ENCODE peak calls at places on chromosomes 5 and 9, in five cellular contexts. H, N, Z, Y and T are unnamed samples.

GRCh38 chr5:149781612-149782011 is 51.5 kb downstream of the PPARGC1B start:
- DNase-seq in H (no peak), N (no peak), Z (no peak), Y (no peak), T (no peak)

GRCh38 chr5:177445052-177446016 is 1.3 kb upstream of the PRR7 start:
- DNase-seq in H (no peak), N (no peak), Z (no peak), Y (no peak), T (no peak)

GRCh38 chr5:83957188-83957587 is 236.5 kb upstream of the HAPLN1 start:
- DNase-seq in H (no peak), N (no peak), Z (no peak), Y (no peak), T (no peak)

GRCh38 chr9:72396247-72397091 is 31.5 kb upstream of the ZFAND5 start:
- DNase-seq in H (no peak), N (no peak), Z (no peak), Y (no peak), T (no peak)

GRCh38 chr9:114370985-114371335 is 16.8 kb downstream of the AKNA start:
- DNase-seq in H (no peak), N (no peak), Z (no peak), Y (no peak), T (no peak)

GRCh38 chr9:94865599-94866456 is 139.3 kb downstream of the AOPEP start:
- DNase-seq in H (no peak), N (no peak), Z (no peak), Y (peak), T (no peak)

GRCh38 chr9:706606-707451 is 134.7 kb upstream of the DMRT1 start:
- DNase-seq in H (peak), N (peak), Z (peak), Y (peak), T (no peak)

GRCh38 chr5:53425598-53426516 is 54.6 kb upstream of the FST start:
- DNase-seq in H (no peak), N (no peak), Z (peak), Y (no peak), T (no peak)

GRCh38 chr5:163578652-163579051 is 73.2 kb downstream of the MAT2B start:
- DNase-seq in H (no peak), N (no peak), Z (no peak), Y (no peak), T (no peak)

GRCh38 chr9:101449071-101449721 is 13.6 kb upstream of the ALDOB start:
- DNase-seq in H (peak), N (peak), Z (peak), Y (peak), T (peak)

GRCh38 chr9:101455656-101456235 is 20.2 kb upstream of the ALDOB start:
- DNase-seq in H (no peak), N (no peak), Z (no peak), Y (no peak), T (no peak)

GRCh38 chr9:84136119-84136868 is 155.7 kb downstream of the RMI1 start:
- DNase-seq in H (no peak), N (no peak), Z (no peak), Y (no peak), T (no peak)

GRCh38 chr9:109579191-109579948 is 81.3 kb upstream of the PTPN3 start:
- DNase-seq in H (no peak), N (no peak), Z (no peak), Y (no peak), T (no peak)

GRCh38 chr9:124411514-124412227 is 3.6 kb downstream of the PSMB7 start:
- DNase-seq in H (no peak), N (no peak), Z (no peak), Y (no peak), T (no peak)

GRCh38 chr5:139131881-139132480 is 66.2 kb downstream of the SIL1 start:
- DNase-seq in H (no peak), N (no peak), Z (no peak), Y (peak), T (no peak)

GRCh38 chr9:123343428-123344272 is 12.3 kb upstream of the CRB2 start:
- DNase-seq in H (no peak), N (no peak), Z (peak), Y (no peak), T (no peak)

GRCh38 chr9:88990721-88991065 is 575 bp upstream of the S1PR3 start:
- DNase-seq in H (no peak), N (peak), Z (no peak), Y (no peak), T (no peak)

GRCh38 chr9:24464321-24464951 is 81.3 kb downstream of the IZUMO3 start:
- DNase-seq in H (no peak), N (no peak), Z (no peak), Y (no peak), T (no peak)

GRCh38 chr9:121440265-121440664 is 59.4 kb downstream of the GGTA1 start:
- DNase-seq in H (no peak), N (no peak), Z (peak), Y (no peak), T (no peak)

GRCh38 chr9:69198526-69199250 is 24.6 kb downstream of the TJP2 start:
- DNase-seq in H (no peak), N (no peak), Z (no peak), Y (no peak), T (no peak)

GRCh38 chr5:138243794-138244193 is 30.6 kb downstream of the GFRA3 start:
- DNase-seq in H (no peak), N (no peak), Z (no peak), Y (no peak), T (no peak)

DNA sequence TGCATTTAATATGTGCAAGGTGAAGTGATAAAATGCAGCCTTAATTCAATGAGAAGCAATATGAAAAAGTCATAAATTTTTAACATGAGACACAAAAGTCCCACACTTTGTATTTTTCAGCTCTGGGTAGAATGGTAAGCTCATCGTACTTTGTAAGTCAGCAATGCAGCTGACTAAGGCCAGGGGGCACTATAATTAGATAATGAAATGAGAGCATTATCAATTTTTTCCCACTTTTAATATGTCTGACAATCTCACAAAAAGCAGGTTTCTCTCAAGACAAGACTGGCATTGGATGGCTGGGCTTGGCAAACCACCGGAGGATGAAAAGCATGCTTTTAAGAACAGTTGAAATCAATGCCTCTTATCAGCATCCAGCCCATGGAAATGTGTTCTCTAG is 162.8 kb downstream of the FAM174A start:
- DNase-seq in H (no peak), N (no peak), Z (no peak), Y (no peak), T (no peak)
- TF ChIP-seq CTCF in H (no peak), N (peak), Z (no peak), Y (no peak), T (peak)

DNA sequence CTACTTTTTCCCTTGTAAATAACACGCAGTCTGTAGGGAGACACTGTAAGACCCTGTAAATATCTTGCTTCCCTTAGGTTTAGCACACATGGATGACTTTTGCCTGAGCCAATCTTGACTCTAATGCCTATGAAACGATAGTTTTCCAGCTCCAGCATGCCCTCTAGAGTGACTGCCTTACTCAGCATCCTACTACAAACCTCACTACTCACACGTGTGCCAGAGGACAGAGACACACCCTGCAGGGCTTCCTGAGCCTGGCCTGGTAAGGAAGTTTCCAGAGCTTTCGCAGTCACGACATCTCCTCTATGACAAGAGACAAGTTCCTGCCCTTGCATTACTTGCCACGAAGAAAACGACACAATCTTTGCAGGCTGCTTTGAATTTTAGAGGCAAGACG is 138.1 kb downstream of the ATPSCKMT start:
- DNase-seq in H (no peak), N (no peak), Z (peak), Y (no peak), T (no peak)
- TF ChIP-seq CTCF in H (no peak), N (peak), Z (peak), Y (no peak), T (peak)

GRCh38 chr5:2805080-2805479 is 53.6 kb upstream of the IRX2 start:
- DNase-seq in H (no peak), N (no peak), Z (no peak), Y (no peak), T (no peak)
- TF ChIP-seq CTCF in H (no peak), N (peak), Z (peak), Y (no peak), T (no peak)

GRCh38 chr5:36090033-36090432 is 23.4 kb upstream of the UGT3A2 start:
- DNase-seq in H (no peak), N (no peak), Z (no peak), Y (no peak), T (no peak)
- TF ChIP-seq CTCF in H (no peak), N (peak), Z (peak), Y (no peak), T (peak)

DNA sequence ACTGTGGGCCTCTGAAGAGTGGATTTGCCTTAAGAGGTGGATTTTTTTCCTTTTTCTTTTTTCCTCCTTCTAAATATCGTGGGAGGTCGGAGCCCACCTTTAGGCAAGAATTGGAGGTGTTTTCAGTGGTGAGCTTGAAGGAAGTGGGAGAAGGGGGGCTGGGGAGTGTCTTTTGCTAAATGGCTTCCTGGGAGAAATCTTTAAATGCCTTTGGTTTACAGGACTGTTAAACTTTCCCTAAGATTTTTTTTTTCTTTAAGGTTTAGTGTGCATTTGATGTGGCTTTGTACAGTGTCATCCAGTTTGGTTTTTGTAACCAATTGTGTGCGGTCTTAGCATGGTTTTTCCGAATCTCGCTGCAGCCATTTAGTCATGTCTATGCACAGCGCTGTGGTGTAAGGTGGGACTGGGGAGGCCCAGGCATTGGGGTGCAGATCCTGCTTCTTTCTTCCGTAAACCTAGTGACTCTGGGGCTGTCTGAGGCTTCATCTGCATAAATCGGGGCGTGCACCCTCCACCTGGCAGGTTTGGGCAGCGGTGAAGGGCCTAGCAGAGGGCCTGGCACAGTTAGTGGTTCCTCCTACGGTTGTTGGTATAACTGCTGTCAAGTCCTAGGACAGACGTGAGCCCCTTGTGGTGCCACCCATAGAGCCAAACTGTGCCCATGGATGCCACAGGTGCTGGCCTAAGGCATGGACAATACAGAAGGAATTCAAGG is 1.3 kb downstream of the PRRC2B start:
- DNase-seq in H (no peak), N (no peak), Z (peak), Y (no peak), T (no peak)
- TF ChIP-seq CTCF in H (no peak), N (no peak), Z (no peak), Y (no peak), T (no peak)

DNA sequence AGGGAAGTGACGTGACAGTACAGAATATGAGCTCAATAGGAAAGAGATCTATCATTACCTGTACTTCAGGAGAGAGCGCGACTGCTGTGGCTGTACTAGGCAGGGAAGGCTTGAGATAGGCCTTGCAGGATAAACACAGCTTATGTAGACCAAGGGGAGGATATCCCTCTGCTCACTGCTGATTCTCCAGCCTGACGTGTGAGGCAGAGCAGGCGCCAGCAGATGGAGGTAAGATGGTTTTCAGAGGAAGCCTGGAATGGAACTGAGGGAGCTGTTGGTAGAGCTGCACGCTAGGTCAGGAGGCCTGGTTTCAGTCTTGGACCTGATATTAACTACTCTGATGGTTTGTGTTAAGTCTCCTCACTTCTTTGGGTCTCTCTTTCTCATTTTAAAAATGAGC is 291.4 kb downstream of the YTHDC2 start:
- DNase-seq in H (no peak), N (no peak), Z (no peak), Y (no peak), T (no peak)
- TF ChIP-seq CTCF in H (no peak), N (no peak), Z (no peak), Y (no peak), T (no peak)